ENCODE peak calls at places on chromosomes 6 and 20, in nine cellular contexts. One of them, this sample, is unnamed.

GRCh38 chr20:57270204-57270937 is 3.9 kb upstream of the BMP7 start:
- DNase-seq in neural progenitor cell: peak
- DNase-seq in iris pigment epithelial cell: no peak
- DNase-seq in activated B cell treated with CpG ODN at 0.5 μM for 24 hours: no peak
- DNase-seq in anterior cingulate cortex: no peak
- DNase-seq in GM03348: no peak
- DNase-seq in stimulated activated CD4-positive, alpha-beta T cell treated with anti-CD3 and anti-CD28 coated beads, TNF-alpha, amount 100 ng/mL, for 1 hour: no peak
- DNase-seq in HuH-7.5: peak
- DNase-seq in foreskin melanocyte: no peak
- DNase-seq in this sample: no peak

GRCh38 chr6:35048631-35049083 is 92.5 kb downstream of the TCP11 start:
- DNase-seq in stimulated activated CD4-positive, alpha-beta T cell treated with anti-CD3 and anti-CD28 coated beads, TNF-alpha, amount 100 ng/mL, for 1 hour: peak
- DNase-seq in foreskin melanocyte: peak
- DNase-seq in GM03348: peak
- DNase-seq in HuH-7.5: no peak
- DNase-seq in iris pigment epithelial cell: peak
- DNase-seq in activated B cell treated with CpG ODN at 0.5 μM for 24 hours: no peak
- DNase-seq in anterior cingulate cortex: peak
- DNase-seq in neural progenitor cell: peak
- DNase-seq in this sample: no peak

GRCh38 chr6:7085911-7086310 is 21.9 kb upstream of the RREB1 start:
- DNase-seq in anterior cingulate cortex: peak
- DNase-seq in foreskin melanocyte: no peak
- DNase-seq in activated B cell treated with CpG ODN at 0.5 μM for 24 hours: no peak
- DNase-seq in GM03348: peak
- DNase-seq in neural progenitor cell: no peak
- DNase-seq in HuH-7.5: no peak
- DNase-seq in stimulated activated CD4-positive, alpha-beta T cell treated with anti-CD3 and anti-CD28 coated beads, TNF-alpha, amount 100 ng/mL, for 1 hour: no peak
- DNase-seq in iris pigment epithelial cell: peak
- DNase-seq in this sample: no peak

GRCh38 chr6:36337814-36338213 is 1.1 kb upstream of the BNIP5 start:
- DNase-seq in iris pigment epithelial cell: no peak
- DNase-seq in HuH-7.5: no peak
- DNase-seq in anterior cingulate cortex: no peak
- DNase-seq in stimulated activated CD4-positive, alpha-beta T cell treated with anti-CD3 and anti-CD28 coated beads, TNF-alpha, amount 100 ng/mL, for 1 hour: no peak
- DNase-seq in GM03348: no peak
- DNase-seq in foreskin melanocyte: no peak
- DNase-seq in neural progenitor cell: no peak
- DNase-seq in activated B cell treated with CpG ODN at 0.5 μM for 24 hours: no peak
- DNase-seq in this sample: no peak

GRCh38 chr6:141475269-141475668 is 657.5 kb upstream of the GJE1 start:
- DNase-seq in foreskin melanocyte: no peak
- DNase-seq in GM03348: no peak
- DNase-seq in anterior cingulate cortex: no peak
- DNase-seq in neural progenitor cell: no peak
- DNase-seq in activated B cell treated with CpG ODN at 0.5 μM for 24 hours: no peak
- DNase-seq in HuH-7.5: no peak
- DNase-seq in iris pigment epithelial cell: peak
- DNase-seq in stimulated activated CD4-positive, alpha-beta T cell treated with anti-CD3 and anti-CD28 coated beads, TNF-alpha, amount 100 ng/mL, for 1 hour: no peak
- DNase-seq in this sample: no peak

GRCh38 chr6:118660218-118660569 is 8.8 kb upstream of the CEP85L start:
- DNase-seq in anterior cingulate cortex: no peak
- DNase-seq in foreskin melanocyte: no peak
- DNase-seq in activated B cell treated with CpG ODN at 0.5 μM for 24 hours: no peak
- DNase-seq in GM03348: peak
- DNase-seq in iris pigment epithelial cell: peak
- DNase-seq in HuH-7.5: no peak
- DNase-seq in stimulated activated CD4-positive, alpha-beta T cell treated with anti-CD3 and anti-CD28 coated beads, TNF-alpha, amount 100 ng/mL, for 1 hour: no peak
- DNase-seq in neural progenitor cell: no peak
- DNase-seq in this sample: no peak

GRCh38 chr20:13770141-13770540 is 14.6 kb downstream of the ESF1 start:
- DNase-seq in activated B cell treated with CpG ODN at 0.5 μM for 24 hours: no peak
- DNase-seq in iris pigment epithelial cell: no peak
- DNase-seq in foreskin melanocyte: no peak
- DNase-seq in GM03348: no peak
- DNase-seq in stimulated activated CD4-positive, alpha-beta T cell treated with anti-CD3 and anti-CD28 coated beads, TNF-alpha, amount 100 ng/mL, for 1 hour: no peak
- DNase-seq in HuH-7.5: no peak
- DNase-seq in neural progenitor cell: no peak
- DNase-seq in anterior cingulate cortex: no peak
- DNase-seq in this sample: no peak

GRCh38 chr6:122696853-122697252 is 82.7 kb upstream of the FABP7 start:
- DNase-seq in stimulated activated CD4-positive, alpha-beta T cell treated with anti-CD3 and anti-CD28 coated beads, TNF-alpha, amount 100 ng/mL, for 1 hour: no peak
- DNase-seq in activated B cell treated with CpG ODN at 0.5 μM for 24 hours: no peak
- DNase-seq in iris pigment epithelial cell: peak
- DNase-seq in HuH-7.5: no peak
- DNase-seq in anterior cingulate cortex: no peak
- DNase-seq in foreskin melanocyte: no peak
- DNase-seq in neural progenitor cell: no peak
- DNase-seq in GM03348: no peak
- DNase-seq in this sample: peak

GRCh38 chr20:1500496-1500895 is 9.3 kb upstream of the SIRPB2 start:
- DNase-seq in HuH-7.5: no peak
- DNase-seq in iris pigment epithelial cell: no peak
- DNase-seq in stimulated activated CD4-positive, alpha-beta T cell treated with anti-CD3 and anti-CD28 coated beads, TNF-alpha, amount 100 ng/mL, for 1 hour: no peak
- DNase-seq in neural progenitor cell: no peak
- DNase-seq in foreskin melanocyte: no peak
- DNase-seq in GM03348: no peak
- DNase-seq in anterior cingulate cortex: no peak
- DNase-seq in activated B cell treated with CpG ODN at 0.5 μM for 24 hours: no peak
- DNase-seq in this sample: no peak

GRCh38 chr6:26022737-26023136 is 60.1 kb downstream of the TRIM38 start:
- DNase-seq in activated B cell treated with CpG ODN at 0.5 μM for 24 hours: no peak
- DNase-seq in stimulated activated CD4-positive, alpha-beta T cell treated with anti-CD3 and anti-CD28 coated beads, TNF-alpha, amount 100 ng/mL, for 1 hour: no peak
- DNase-seq in GM03348: no peak
- DNase-seq in anterior cingulate cortex: no peak
- DNase-seq in iris pigment epithelial cell: no peak
- DNase-seq in foreskin melanocyte: no peak
- DNase-seq in neural progenitor cell: no peak
- DNase-seq in HuH-7.5: no peak
- DNase-seq in this sample: no peak

GRCh38 chr6:139764498-139764986 is 390.1 kb upstream of the CITED2 start:
- DNase-seq in HuH-7.5: no peak
- DNase-seq in GM03348: peak
- DNase-seq in anterior cingulate cortex: peak
- DNase-seq in activated B cell treated with CpG ODN at 0.5 μM for 24 hours: no peak
- DNase-seq in stimulated activated CD4-positive, alpha-beta T cell treated with anti-CD3 and anti-CD28 coated beads, TNF-alpha, amount 100 ng/mL, for 1 hour: no peak
- DNase-seq in foreskin melanocyte: peak
- DNase-seq in iris pigment epithelial cell: peak
- DNase-seq in neural progenitor cell: no peak
- DNase-seq in this sample: peak

GRCh38 chr6:25863360-25863759 is 10.7 kb downstream of the SLC17A3 start:
- DNase-seq in iris pigment epithelial cell: no peak
- DNase-seq in stimulated activated CD4-positive, alpha-beta T cell treated with anti-CD3 and anti-CD28 coated beads, TNF-alpha, amount 100 ng/mL, for 1 hour: no peak
- DNase-seq in foreskin melanocyte: no peak
- DNase-seq in GM03348: no peak
- DNase-seq in neural progenitor cell: no peak
- DNase-seq in anterior cingulate cortex: no peak
- DNase-seq in activated B cell treated with CpG ODN at 0.5 μM for 24 hours: no peak
- DNase-seq in HuH-7.5: no peak
- DNase-seq in this sample: no peak

GRCh38 chr6:16006681-16007080 is 122.2 kb upstream of the MYLIP start:
- DNase-seq in foreskin melanocyte: no peak
- DNase-seq in GM03348: no peak
- DNase-seq in HuH-7.5: no peak
- DNase-seq in anterior cingulate cortex: no peak
- DNase-seq in iris pigment epithelial cell: no peak
- DNase-seq in activated B cell treated with CpG ODN at 0.5 μM for 24 hours: no peak
- DNase-seq in stimulated activated CD4-positive, alpha-beta T cell treated with anti-CD3 and anti-CD28 coated beads, TNF-alpha, amount 100 ng/mL, for 1 hour: no peak
- DNase-seq in neural progenitor cell: no peak
- DNase-seq in this sample: no peak

GRCh38 chr6:43509984-43510826 is at the start of gene LRRC73:
- DNase-seq in HuH-7.5: peak
- DNase-seq in neural progenitor cell: peak
- DNase-seq in anterior cingulate cortex: peak
- DNase-seq in activated B cell treated with CpG ODN at 0.5 μM for 24 hours: peak
- DNase-seq in foreskin melanocyte: peak
- DNase-seq in stimulated activated CD4-positive, alpha-beta T cell treated with anti-CD3 and anti-CD28 coated beads, TNF-alpha, amount 100 ng/mL, for 1 hour: peak
- DNase-seq in GM03348: peak
- DNase-seq in iris pigment epithelial cell: peak
- DNase-seq in this sample: peak

GRCh38 chr6:131410785-131411184 is 162.2 kb upstream of the ARG1 start:
- DNase-seq in iris pigment epithelial cell: no peak
- DNase-seq in anterior cingulate cortex: no peak
- DNase-seq in stimulated activated CD4-positive, alpha-beta T cell treated with anti-CD3 and anti-CD28 coated beads, TNF-alpha, amount 100 ng/mL, for 1 hour: no peak
- DNase-seq in foreskin melanocyte: no peak
- DNase-seq in HuH-7.5: no peak
- DNase-seq in GM03348: no peak
- DNase-seq in activated B cell treated with CpG ODN at 0.5 μM for 24 hours: no peak
- DNase-seq in neural progenitor cell: no peak
- DNase-seq in this sample: no peak